ENCODE peak calls at places on chromosomes 12 and 14, in ten cellular contexts. F is kidney, O is mesothelial cell of epicardium, S is fibroblast of the aortic adventitia, Q is fibroblast of villous mesenchyme, N is H9, J is GM13976, T is mucosa of descending colon, G is astrocyte of the spinal cord, A is GM06990. E is an unnamed sample.

GRCh38 chr12:48542300-48542928 is 17.0 kb downstream of the OR8S1 start:
- DNase-seq in F (no peak), O (no peak), S (peak), Q (peak), N (peak), J (peak), T (peak), G (no peak), A (no peak), E (peak)

GRCh38 chr12:78645956-78646355 is 218.6 kb upstream of the SYT1 start:
- DNase-seq in F (no peak), O (no peak), S (peak), Q (peak), N (no peak), J (no peak), T (no peak), G (no peak), A (no peak), E (no peak)

GRCh38 chr14:95536036-95536577 is 1.3 kb downstream of the GLRX5 start:
- DNase-seq in F (no peak), O (no peak), S (no peak), Q (no peak), N (no peak), J (no peak), T (no peak), G (no peak), A (no peak), E (no peak)

GRCh38 chr12:121132601-121133481 is at the start of gene P2RX7:
- DNase-seq in F (peak), O (peak), S (peak), Q (peak), N (peak), J (peak), T (peak), G (peak), A (peak), E (peak)

GRCh38 chr14:104517867-104518266 is 61.7 kb upstream of the C14orf180 start:
- DNase-seq in F (no peak), O (no peak), S (no peak), Q (no peak), N (no peak), J (no peak), T (no peak), G (no peak), A (no peak), E (no peak)

GRCh38 chr12:9134981-9135628 is 19.4 kb upstream of the A2M start:
- DNase-seq in F (peak), O (no peak), S (no peak), Q (peak), N (no peak), J (peak), T (peak), G (no peak), A (no peak), E (peak)

GRCh38 chr14:33938131-33938949 is 12.5 kb downstream of the EGLN3 start:
- DNase-seq in F (peak), O (peak), S (no peak), Q (no peak), N (peak), J (no peak), T (peak), G (no peak), A (no peak), E (peak)

GRCh38 chr14:99822166-99822527 is 28.9 kb downstream of the EML1 start:
- DNase-seq in F (no peak), O (no peak), S (peak), Q (no peak), N (no peak), J (no peak), T (no peak), G (no peak), A (no peak), E (no peak)

GRCh38 chr14:33455998-33456397 is 494.9 kb downstream of the EGLN3 start:
- DNase-seq in F (no peak), O (no peak), S (no peak), Q (no peak), N (no peak), J (no peak), T (no peak), G (no peak), A (no peak), E (no peak)

GRCh38 chr14:72975776-72976175 is 49.5 kb downstream of the DCAF4 start:
- DNase-seq in F (no peak), O (no peak), S (no peak), Q (no peak), N (no peak), J (no peak), T (no peak), G (no peak), A (no peak), E (no peak)

GRCh38 chr14:105023144-105023543 is 2.3 kb upstream of the CDCA4 start:
- DNase-seq in F (no peak), O (no peak), S (no peak), Q (no peak), N (no peak), J (no peak), T (no peak), G (peak), A (no peak), E (peak)

GRCh38 chr12:78194448-78194847 is 363.8 kb downstream of the NAV3 start:
- DNase-seq in F (no peak), O (no peak), S (peak), Q (peak), N (no peak), J (no peak), T (no peak), G (peak), A (no peak), E (peak)

GRCh38 chr14:103880334-103880985 is 33.1 kb upstream of the PPP1R13B start:
- DNase-seq in F (peak), O (no peak), S (peak), Q (peak), N (no peak), J (no peak), T (peak), G (peak), A (no peak), E (peak)

GRCh38 chr14:24312736-24313507 is 1.6 kb downstream of the LTB4R start:
- DNase-seq in F (no peak), O (no peak), S (no peak), Q (peak), N (no peak), J (no peak), T (peak), G (no peak), A (no peak), E (no peak)

GRCh38 chr12:105499223-105499622 is 168.7 kb downstream of the C12orf75 start:
- DNase-seq in F (no peak), O (no peak), S (no peak), Q (no peak), N (no peak), J (no peak), T (no peak), G (no peak), A (no peak), E (no peak)

GRCh38 chr12:53251477-53252348 is 16.4 kb upstream of the ESPL1 start:
- DNase-seq in F (peak), O (peak), S (peak), Q (peak), N (peak), J (peak), T (peak), G (peak), A (peak), E (peak)

GRCh38 chr12:105343836-105344235 is 13.3 kb downstream of the C12orf75 start:
- DNase-seq in F (no peak), O (no peak), S (no peak), Q (no peak), N (no peak), J (no peak), T (no peak), G (no peak), A (no peak), E (no peak)

GRCh38 chr12:55931317-55931779 is 386 bp downstream of the DGKA start:
- DNase-seq in F (no peak), O (no peak), S (no peak), Q (no peak), N (no peak), J (no peak), T (peak), G (no peak), A (no peak), E (peak)

GRCh38 chr12:60059180-60059579 is 463.4 kb downstream of the SLC16A7 start:
- DNase-seq in F (no peak), O (no peak), S (no peak), Q (no peak), N (no peak), J (no peak), T (no peak), G (no peak), A (no peak), E (no peak)
- TF ChIP-seq CTCF in F (no peak), O (no peak), S (no peak), Q (no peak), N (no peak), J (no peak), T (no peak), G (no peak), A (no peak), E (no peak)

DNA sequence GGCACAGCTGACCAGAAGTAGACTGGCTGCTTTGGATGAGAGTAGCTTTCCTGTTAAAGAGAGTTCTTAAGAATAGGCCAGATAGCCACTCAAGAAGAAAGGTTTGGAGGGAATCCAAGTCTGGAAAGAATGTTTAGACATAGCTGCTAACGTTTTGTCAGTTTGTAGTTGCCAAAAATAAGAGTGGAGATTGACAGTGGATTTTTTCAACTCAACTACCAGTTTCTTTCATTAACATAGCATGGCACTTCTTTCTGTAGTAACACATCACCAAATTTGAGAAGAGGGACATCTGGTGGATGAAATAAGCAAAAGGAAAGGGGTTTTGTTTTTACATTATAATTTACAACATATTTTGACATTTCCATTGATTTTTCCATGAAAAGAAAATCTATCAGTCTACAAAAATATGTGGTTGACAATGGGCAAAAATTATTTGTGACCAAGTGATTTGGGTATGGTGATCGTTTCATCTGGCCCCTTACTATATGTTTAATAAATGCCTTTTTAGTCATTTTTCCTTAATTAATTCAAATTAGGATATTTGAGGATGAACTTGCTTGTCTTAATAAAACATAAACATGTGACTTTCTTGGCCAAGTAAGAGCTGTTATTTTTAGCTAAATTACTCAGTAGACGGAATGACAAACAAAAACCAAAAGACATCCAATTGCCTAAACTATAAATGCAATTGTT is 71.1 kb downstream of the PTPRR start:
- DNase-seq in F (no peak), O (no peak), S (peak), Q (peak), N (no peak), J (no peak), T (no peak), G (peak), A (no peak), E (peak)
- TF ChIP-seq CTCF in F (no peak), O (peak), S (peak), Q (peak), N (peak), J (no peak), T (peak), G (peak), A (peak), E (peak)

DNA sequence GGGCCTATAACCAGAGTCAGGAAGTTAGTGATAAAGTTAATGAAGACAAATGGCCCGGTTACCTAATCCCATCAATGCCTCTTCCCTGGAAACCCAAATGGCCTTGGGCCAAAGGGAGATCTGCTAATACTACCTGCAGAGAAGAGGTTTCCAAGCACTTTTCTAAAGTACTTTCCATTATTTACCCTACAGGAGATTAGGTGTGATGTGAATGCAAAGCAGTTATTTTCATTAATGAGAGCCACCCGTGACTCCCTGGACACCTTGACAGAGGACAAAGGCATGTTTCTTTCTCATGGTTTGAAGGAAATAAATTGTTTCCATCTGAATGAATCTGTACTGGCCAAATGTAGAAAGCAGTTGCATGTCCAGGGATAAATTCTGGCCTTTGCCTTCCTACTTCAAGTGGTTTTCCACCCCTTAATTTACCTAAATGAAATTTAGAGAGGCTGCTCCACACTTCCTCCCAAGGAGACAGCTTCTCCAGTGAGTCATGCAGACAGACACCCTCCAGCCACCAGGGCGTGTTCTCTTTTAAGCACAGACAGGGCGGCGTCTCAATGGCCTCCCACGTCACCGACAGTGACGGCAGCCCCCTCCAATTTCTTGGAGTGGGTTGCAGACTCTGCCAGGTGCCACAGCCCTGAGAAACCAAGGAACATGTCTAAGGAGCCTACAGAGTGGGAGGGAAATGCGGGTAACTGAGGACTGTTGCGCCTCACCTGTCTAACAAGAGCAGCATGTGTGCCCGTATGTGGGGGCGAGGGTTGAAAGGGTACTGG is 43.9 kb upstream of the GNPNAT1 start:
- DNase-seq in F (no peak), O (no peak), S (peak), Q (peak), N (peak), J (no peak), T (no peak), G (peak), A (no peak), E (peak)
- TF ChIP-seq CTCF in F (no peak), O (no peak), S (no peak), Q (no peak), N (peak), J (no peak), T (no peak), G (no peak), A (no peak), E (no peak)

GRCh38 chr14:106039400-106039799 is 513.0 kb downstream of the TMEM121 start:
- DNase-seq in F (no peak), O (no peak), S (no peak), Q (no peak), N (no peak), J (peak), T (peak), G (no peak), A (no peak), E (peak)
- TF ChIP-seq CTCF in F (peak), O (no peak), S (no peak), Q (no peak), N (no peak), J (peak), T (no peak), G (no peak), A (peak), E (no peak)

GRCh38 chr12:113007166-113007565 is 28.8 kb downstream of the OAS2 start:
- DNase-seq in F (no peak), O (no peak), S (peak), Q (peak), N (no peak), J (no peak), T (no peak), G (peak), A (no peak), E (peak)

GRCh38 chr12:113006641-113007040 is 28.3 kb downstream of the OAS2 start:
- DNase-seq in F (no peak), O (no peak), S (no peak), Q (no peak), N (no peak), J (no peak), T (no peak), G (no peak), A (no peak), E (no peak)

GRCh38 chr12:113002676-113003075 is 24.4 kb downstream of the OAS2 start:
- DNase-seq in F (no peak), O (no peak), S (no peak), Q (no peak), N (peak), J (no peak), T (no peak), G (no peak), A (no peak), E (no peak)

GRCh38 chr12:113003631-113004030 is 25.3 kb downstream of the OAS2 start:
- DNase-seq in F (no peak), O (no peak), S (no peak), Q (no peak), N (peak), J (no peak), T (no peak), G (no peak), A (no peak), E (no peak)

DNA sequence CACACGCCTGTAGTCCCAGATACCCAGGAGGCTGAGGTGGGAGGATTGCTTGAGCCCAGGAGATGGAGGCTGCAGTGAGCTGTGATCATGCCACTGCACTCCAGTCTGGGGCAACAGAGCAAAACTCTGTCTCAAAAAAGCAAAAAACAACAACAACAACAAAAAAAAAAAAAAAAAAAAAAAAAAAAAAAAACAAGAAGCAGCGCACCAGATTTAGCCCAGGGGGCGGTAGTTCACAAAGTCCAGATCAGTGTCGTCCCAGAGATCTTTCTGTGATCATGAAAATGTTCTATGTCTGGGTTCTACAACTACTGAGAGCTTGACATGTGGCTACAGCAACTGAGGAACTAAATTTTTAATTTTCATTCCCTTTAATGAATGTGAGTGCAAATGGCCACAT is 27.4 kb downstream of the OAS2 start:
- DNase-seq in F (no peak), O (no peak), S (peak), Q (peak), N (no peak), J (no peak), T (no peak), G (no peak), A (no peak), E (peak)
- TF ChIP-seq CTCF in F (no peak), O (peak), S (peak), Q (peak), N (peak), J (no peak), T (no peak), G (peak), A (peak), E (peak)

GRCh38 chr14:19878029-19878642 is 3.2 kb downstream of the OR4K2 start:
- DNase-seq in F (no peak), O (no peak), S (peak), Q (no peak), N (no peak), J (peak), T (no peak), G (no peak), A (no peak), E (peak)
- TF ChIP-seq CTCF in F (peak), O (peak), S (peak), Q (peak), N (peak), J (peak), T (peak), G (peak), A (peak), E (peak)

GRCh38 chr12:132485619-132486018 is 4.3 kb upstream of the FBRSL1 start:
- DNase-seq in F (peak), O (no peak), S (no peak), Q (no peak), N (no peak), J (no peak), T (peak), G (no peak), A (no peak), E (no peak)

GRCh38 chr12:132483612-132484011 is 6.3 kb upstream of the FBRSL1 start:
- DNase-seq in F (peak), O (no peak), S (no peak), Q (no peak), N (no peak), J (no peak), T (no peak), G (no peak), A (no peak), E (no peak)

GRCh38 chr12:132483208-132483607 is 6.7 kb upstream of the FBRSL1 start:
- DNase-seq in F (no peak), O (no peak), S (no peak), Q (no peak), N (no peak), J (no peak), T (no peak), G (no peak), A (no peak), E (no peak)

GRCh38 chr12:132484891-132485441 is 5.0 kb upstream of the FBRSL1 start:
- DNase-seq in F (peak), O (no peak), S (no peak), Q (no peak), N (no peak), J (no peak), T (peak), G (no peak), A (no peak), E (no peak)

DNA sequence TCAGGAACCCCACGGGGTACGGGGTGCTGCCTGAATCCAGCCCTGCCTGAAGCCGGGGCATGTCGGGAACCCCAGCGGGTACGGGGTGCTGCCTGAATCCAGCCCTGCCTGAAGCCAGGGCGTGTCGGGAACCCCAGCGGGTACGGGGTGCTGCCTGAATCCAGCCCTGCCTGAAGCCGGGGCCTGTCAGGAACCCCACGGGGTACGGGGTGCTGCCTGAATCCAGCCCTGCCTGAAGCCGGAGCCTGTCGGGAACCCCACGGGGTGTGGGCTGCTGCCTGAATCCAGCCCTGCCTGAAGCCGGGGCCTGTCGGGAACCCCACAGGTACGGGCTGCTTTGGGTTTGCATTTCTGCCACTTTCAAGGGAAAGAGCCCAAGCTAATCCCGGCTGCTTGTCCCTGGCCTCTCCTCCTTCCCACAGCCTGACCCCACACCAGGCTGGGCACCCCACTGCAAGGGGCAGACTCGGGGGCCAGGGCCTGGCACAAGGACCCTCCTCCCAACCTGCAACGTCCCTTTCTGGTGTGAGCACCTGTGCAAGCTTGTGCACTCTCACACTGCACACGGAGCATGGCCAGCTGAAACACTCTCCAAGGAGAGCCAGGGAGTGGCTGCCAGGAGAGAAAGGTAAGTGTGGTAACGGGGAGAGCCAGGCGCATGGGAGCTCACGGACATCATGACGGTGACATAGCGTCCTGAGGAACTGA is 5.6 kb upstream of the FBRSL1 start:
- DNase-seq in F (peak), O (no peak), S (no peak), Q (no peak), N (no peak), J (no peak), T (no peak), G (no peak), A (no peak), E (no peak)
- TF ChIP-seq CTCF in F (no peak), O (no peak), S (no peak), Q (no peak), N (no peak), J (no peak), T (no peak), G (no peak), A (no peak), E (no peak)

E was measured in MCF 10A.